ENCODE peak calls at places on chromosomes 1 and 21, in ten cellular contexts. One of them, this sample, is unnamed.

GRCh38 chr1:165898837-165899236 is 71.4 kb downstream of the UCK2 start:
- DNase-seq in brain microvascular endothelial cell: peak
- DNase-seq in HCT116: no peak
- DNase-seq in astrocyte of the cerebellum: peak
- DNase-seq in HFFc6: peak
- DNase-seq in Peyer's patch: no peak
- DNase-seq in RWPE1: peak
- DNase-seq in GM20000: no peak
- DNase-seq in GM06990: no peak
- DNase-seq in body of pancreas: no peak
- DNase-seq in this sample: no peak

GRCh38 chr1:206002833-206003532 is at the start of gene RAB7B:
- DNase-seq in HCT116: no peak
- DNase-seq in brain microvascular endothelial cell: peak
- DNase-seq in RWPE1: peak
- DNase-seq in Peyer's patch: no peak
- DNase-seq in body of pancreas: peak
- DNase-seq in GM06990: no peak
- DNase-seq in HFFc6: peak
- DNase-seq in GM20000: no peak
- DNase-seq in astrocyte of the cerebellum: no peak
- DNase-seq in this sample: no peak

GRCh38 chr1:147892216-147892615 is 10.4 kb upstream of the GJA8 start:
- DNase-seq in body of pancreas: no peak
- DNase-seq in RWPE1: no peak
- DNase-seq in HFFc6: no peak
- DNase-seq in HCT116: peak
- DNase-seq in Peyer's patch: no peak
- DNase-seq in brain microvascular endothelial cell: no peak
- DNase-seq in astrocyte of the cerebellum: no peak
- DNase-seq in GM06990: no peak
- DNase-seq in GM20000: no peak
- DNase-seq in this sample: no peak

GRCh38 chr1:202806845-202807366 is 1.3 kb downstream of the KDM5B start:
- DNase-seq in GM06990: peak
- DNase-seq in HFFc6: no peak
- DNase-seq in Peyer's patch: no peak
- DNase-seq in brain microvascular endothelial cell: no peak
- DNase-seq in RWPE1: peak
- DNase-seq in body of pancreas: peak
- DNase-seq in HCT116: no peak
- DNase-seq in GM20000: peak
- DNase-seq in astrocyte of the cerebellum: no peak
- DNase-seq in this sample: no peak

GRCh38 chr21:44537930-44538911 is 1.8 kb downstream of the KRTAP10-1 start:
- DNase-seq in brain microvascular endothelial cell: no peak
- DNase-seq in RWPE1: no peak
- DNase-seq in astrocyte of the cerebellum: no peak
- DNase-seq in Peyer's patch: peak
- DNase-seq in GM06990: no peak
- DNase-seq in HFFc6: no peak
- DNase-seq in body of pancreas: peak
- DNase-seq in GM20000: no peak
- DNase-seq in HCT116: no peak
- DNase-seq in this sample: no peak

GRCh38 chr1:109630081-109630880 is 10.6 kb downstream of the AMPD2 start:
- DNase-seq in HCT116: no peak
- DNase-seq in HFFc6: no peak
- DNase-seq in body of pancreas: no peak
- DNase-seq in GM06990: no peak
- DNase-seq in RWPE1: peak
- DNase-seq in brain microvascular endothelial cell: no peak
- DNase-seq in GM20000: peak
- DNase-seq in astrocyte of the cerebellum: no peak
- DNase-seq in Peyer's patch: peak
- DNase-seq in this sample: no peak

GRCh38 chr1:203599875-203600781 is 26.5 kb upstream of the ATP2B4 start:
- DNase-seq in body of pancreas: no peak
- DNase-seq in HCT116: no peak
- DNase-seq in GM06990: no peak
- DNase-seq in Peyer's patch: no peak
- DNase-seq in GM20000: no peak
- DNase-seq in RWPE1: no peak
- DNase-seq in astrocyte of the cerebellum: no peak
- DNase-seq in brain microvascular endothelial cell: no peak
- DNase-seq in HFFc6: no peak
- DNase-seq in this sample: no peak

GRCh38 chr1:192357904-192358303 is 41.1 kb downstream of the RGS21 start:
- DNase-seq in RWPE1: no peak
- DNase-seq in HFFc6: no peak
- DNase-seq in Peyer's patch: no peak
- DNase-seq in brain microvascular endothelial cell: no peak
- DNase-seq in GM06990: no peak
- DNase-seq in GM20000: no peak
- DNase-seq in astrocyte of the cerebellum: no peak
- DNase-seq in body of pancreas: no peak
- DNase-seq in HCT116: no peak
- DNase-seq in this sample: no peak

GRCh38 chr1:53469373-53469772 is 10.2 kb downstream of the DMRTB1 start:
- DNase-seq in GM06990: no peak
- DNase-seq in brain microvascular endothelial cell: no peak
- DNase-seq in RWPE1: no peak
- DNase-seq in GM20000: no peak
- DNase-seq in astrocyte of the cerebellum: no peak
- DNase-seq in Peyer's patch: no peak
- DNase-seq in body of pancreas: no peak
- DNase-seq in HFFc6: no peak
- DNase-seq in HCT116: no peak
- DNase-seq in this sample: no peak

GRCh38 chr1:29749021-29749420 is 512.7 kb downstream of the PTPRU start:
- DNase-seq in brain microvascular endothelial cell: no peak
- DNase-seq in Peyer's patch: no peak
- DNase-seq in HCT116: no peak
- DNase-seq in GM20000: no peak
- DNase-seq in HFFc6: no peak
- DNase-seq in body of pancreas: no peak
- DNase-seq in GM06990: no peak
- DNase-seq in astrocyte of the cerebellum: no peak
- DNase-seq in RWPE1: no peak
- DNase-seq in this sample: no peak

GRCh38 chr21:42198949-42199348 is 20.0 kb upstream of the ABCG1 start:
- DNase-seq in Peyer's patch: no peak
- DNase-seq in HCT116: no peak
- DNase-seq in RWPE1: no peak
- DNase-seq in GM20000: no peak
- DNase-seq in GM06990: no peak
- DNase-seq in brain microvascular endothelial cell: no peak
- DNase-seq in body of pancreas: peak
- DNase-seq in astrocyte of the cerebellum: no peak
- DNase-seq in HFFc6: no peak
- DNase-seq in this sample: no peak

DNA sequence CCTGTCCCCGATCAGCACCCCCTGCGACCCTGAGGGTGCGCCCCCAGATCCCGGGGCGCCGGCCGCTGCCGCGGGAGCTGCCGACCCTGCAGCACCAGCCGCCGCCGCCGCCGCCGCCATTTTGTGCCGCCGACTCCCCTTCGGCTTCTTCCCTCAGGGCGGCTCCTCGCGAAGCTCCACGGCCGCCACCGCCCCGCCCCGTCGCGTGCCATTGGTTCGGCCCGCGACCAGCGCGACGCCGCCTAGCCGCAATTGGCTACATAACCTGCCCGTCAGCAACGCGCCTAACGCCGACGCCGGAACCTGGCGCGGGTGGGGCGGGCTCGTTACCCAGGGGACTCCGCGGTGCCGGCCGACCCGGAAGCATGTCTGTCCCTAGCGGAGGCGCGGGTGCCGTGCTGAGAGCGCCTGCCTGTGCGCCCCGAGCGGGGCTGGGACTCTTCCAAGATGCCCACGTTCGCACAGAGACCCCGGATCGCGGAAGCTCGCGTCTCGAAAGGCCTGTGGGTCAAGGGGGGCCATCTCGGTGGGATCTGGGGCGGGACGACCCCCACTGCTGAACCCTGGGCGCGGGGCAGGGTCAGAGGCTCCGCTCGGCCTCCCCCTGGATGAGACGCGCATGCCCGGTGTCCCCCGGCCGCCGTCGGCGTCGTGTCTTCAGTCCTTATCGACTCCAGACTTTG is at the start of gene CCNL2:
- DNase-seq in GM20000: peak
- DNase-seq in Peyer's patch: peak
- DNase-seq in body of pancreas: peak
- DNase-seq in RWPE1: peak
- DNase-seq in HFFc6: peak
- DNase-seq in brain microvascular endothelial cell: peak
- DNase-seq in GM06990: peak
- DNase-seq in astrocyte of the cerebellum: peak
- DNase-seq in HCT116: peak
- DNase-seq in this sample: peak
- TF ChIP-seq CTCF in GM20000: peak
- TF ChIP-seq CTCF in Peyer's patch: peak
- TF ChIP-seq CTCF in body of pancreas: peak
- TF ChIP-seq CTCF in RWPE1: peak
- TF ChIP-seq CTCF in HFFc6: peak
- TF ChIP-seq CTCF in brain microvascular endothelial cell: peak
- TF ChIP-seq CTCF in GM06990: peak
- TF ChIP-seq CTCF in astrocyte of the cerebellum: peak
- TF ChIP-seq CTCF in HCT116: peak
- TF ChIP-seq CTCF in this sample: peak

GRCh38 chr1:2789164-2789985 is 12.1 kb downstream of the TTC34 start:
- DNase-seq in body of pancreas: no peak
- DNase-seq in HFFc6: no peak
- DNase-seq in HCT116: no peak
- DNase-seq in astrocyte of the cerebellum: no peak
- DNase-seq in Peyer's patch: no peak
- DNase-seq in GM06990: no peak
- DNase-seq in brain microvascular endothelial cell: no peak
- DNase-seq in RWPE1: no peak
- DNase-seq in GM20000: no peak
- DNase-seq in this sample: peak

GRCh38 chr1:2785631-2786328 is 15.7 kb downstream of the TTC34 start:
- DNase-seq in Peyer's patch: no peak
- DNase-seq in HCT116: no peak
- DNase-seq in brain microvascular endothelial cell: no peak
- DNase-seq in GM20000: no peak
- DNase-seq in HFFc6: no peak
- DNase-seq in body of pancreas: peak
- DNase-seq in GM06990: peak
- DNase-seq in RWPE1: no peak
- DNase-seq in astrocyte of the cerebellum: no peak
- DNase-seq in this sample: no peak

GRCh38 chr1:2788506-2789163 is 12.9 kb downstream of the TTC34 start:
- DNase-seq in GM06990: no peak
- DNase-seq in astrocyte of the cerebellum: no peak
- DNase-seq in HFFc6: no peak
- DNase-seq in GM20000: no peak
- DNase-seq in brain microvascular endothelial cell: no peak
- DNase-seq in body of pancreas: no peak
- DNase-seq in HCT116: no peak
- DNase-seq in RWPE1: no peak
- DNase-seq in Peyer's patch: no peak
- DNase-seq in this sample: peak

GRCh38 chr1:2786329-2787162 is 14.9 kb downstream of the TTC34 start:
- DNase-seq in RWPE1: no peak
- DNase-seq in HFFc6: no peak
- DNase-seq in body of pancreas: peak
- DNase-seq in GM06990: peak
- DNase-seq in astrocyte of the cerebellum: no peak
- DNase-seq in Peyer's patch: peak
- DNase-seq in brain microvascular endothelial cell: no peak
- DNase-seq in HCT116: no peak
- DNase-seq in GM20000: peak
- DNase-seq in this sample: peak

DNA sequence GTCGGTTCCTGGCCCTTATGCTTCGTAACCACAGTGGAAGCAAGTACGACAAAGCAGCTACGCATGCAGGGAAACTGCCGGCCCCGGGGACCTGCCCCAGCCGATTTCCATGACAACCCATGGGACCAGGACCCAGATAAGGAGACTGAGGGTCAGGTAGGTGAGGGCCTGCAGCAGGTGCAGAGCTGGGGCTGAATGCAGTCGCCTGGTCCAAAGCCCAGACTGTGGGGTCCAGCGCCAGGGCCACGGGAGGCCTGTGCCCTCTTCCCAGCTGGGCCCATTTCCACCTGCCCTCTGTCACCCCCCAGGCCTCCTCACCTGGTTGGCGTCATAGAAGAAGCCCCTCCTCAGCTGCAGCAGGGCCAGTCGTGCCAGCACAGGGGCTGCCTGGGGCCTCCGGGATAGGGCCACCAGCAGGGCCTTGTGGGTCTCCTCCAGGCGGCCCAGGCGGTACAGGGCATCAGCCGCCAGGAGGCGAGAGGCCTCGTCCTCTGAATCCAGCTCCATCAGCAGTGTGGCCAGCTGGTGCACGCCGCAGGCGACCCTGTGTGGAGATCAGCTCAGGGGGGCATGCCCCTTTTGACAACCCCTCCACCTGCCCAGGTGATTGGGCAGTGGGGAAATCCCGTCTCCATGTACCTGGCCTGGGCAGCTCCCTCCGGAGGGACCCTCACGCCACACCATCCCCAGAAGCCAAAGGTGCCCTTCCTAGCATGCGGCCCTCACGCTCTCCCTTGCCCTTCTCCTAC is 14.2 kb downstream of the TTC34 start:
- DNase-seq in body of pancreas: no peak
- DNase-seq in RWPE1: no peak
- DNase-seq in HCT116: no peak
- DNase-seq in GM20000: no peak
- DNase-seq in astrocyte of the cerebellum: no peak
- DNase-seq in brain microvascular endothelial cell: no peak
- DNase-seq in HFFc6: no peak
- DNase-seq in GM06990: peak
- DNase-seq in Peyer's patch: no peak
- DNase-seq in this sample: no peak
- TF ChIP-seq CTCF in body of pancreas: no peak
- TF ChIP-seq CTCF in RWPE1: no peak
- TF ChIP-seq CTCF in HCT116: no peak
- TF ChIP-seq CTCF in GM20000: no peak
- TF ChIP-seq CTCF in astrocyte of the cerebellum: no peak
- TF ChIP-seq CTCF in brain microvascular endothelial cell: no peak
- TF ChIP-seq CTCF in HFFc6: no peak
- TF ChIP-seq CTCF in GM06990: no peak
- TF ChIP-seq CTCF in Peyer's patch: no peak
- TF ChIP-seq CTCF in this sample: no peak

GRCh38 chr1:33872681-33873080 is 8.8 kb downstream of the HMGB4 start:
- DNase-seq in GM20000: no peak
- DNase-seq in astrocyte of the cerebellum: peak
- DNase-seq in HFFc6: no peak
- DNase-seq in RWPE1: no peak
- DNase-seq in brain microvascular endothelial cell: no peak
- DNase-seq in GM06990: no peak
- DNase-seq in body of pancreas: no peak
- DNase-seq in Peyer's patch: no peak
- DNase-seq in HCT116: no peak
- DNase-seq in this sample: no peak
- TF ChIP-seq CTCF in GM20000: no peak
- TF ChIP-seq CTCF in astrocyte of the cerebellum: no peak
- TF ChIP-seq CTCF in HFFc6: no peak
- TF ChIP-seq CTCF in RWPE1: no peak
- TF ChIP-seq CTCF in brain microvascular endothelial cell: no peak
- TF ChIP-seq CTCF in GM06990: no peak
- TF ChIP-seq CTCF in body of pancreas: no peak
- TF ChIP-seq CTCF in Peyer's patch: no peak
- TF ChIP-seq CTCF in HCT116: no peak
- TF ChIP-seq CTCF in this sample: no peak

GRCh38 chr1:233025156-233025555 is 74.7 kb downstream of the NTPCR start:
- DNase-seq in HFFc6: no peak
- DNase-seq in body of pancreas: peak
- DNase-seq in GM06990: no peak
- DNase-seq in Peyer's patch: no peak
- DNase-seq in GM20000: peak
- DNase-seq in HCT116: no peak
- DNase-seq in RWPE1: peak
- DNase-seq in astrocyte of the cerebellum: peak
- DNase-seq in brain microvascular endothelial cell: peak
- DNase-seq in this sample: no peak
- TF ChIP-seq CTCF in HFFc6: peak
- TF ChIP-seq CTCF in body of pancreas: peak
- TF ChIP-seq CTCF in GM06990: peak
- TF ChIP-seq CTCF in Peyer's patch: peak
- TF ChIP-seq CTCF in GM20000: no peak
- TF ChIP-seq CTCF in HCT116: peak
- TF ChIP-seq CTCF in RWPE1: no peak
- TF ChIP-seq CTCF in astrocyte of the cerebellum: peak
- TF ChIP-seq CTCF in brain microvascular endothelial cell: peak
- TF ChIP-seq CTCF in this sample: peak

This sample was measured in chondrocyte.